ENCODE peak calls at places on chromosomes 11 and 22, in ten cellular contexts. Y is fibroblast of pulmonary artery; P is stimulated activated CD8-positive, alpha-beta memory T cell treated with anti-CD3 and anti-CD28 coated beads, Interleukin-15, amount 100 ng/mL, for 4 hours; C is epithelial cell of prostate; M is Calu3; J is endothelial cell; S is T-helper 2 cell; Z is cerebellum; W is HTR-8/SVneo; G is fibroblast of mammary gland. A is an unnamed sample.

GRCh38 chr22:31945971-31946680 is 1.8 kb downstream of the YWHAH start:
- DNase-seq in Y (no peak), P (no peak), C (no peak), M (no peak), J (no peak), S (no peak), Z (no peak), W (no peak), G (no peak), A (no peak)

GRCh38 chr11:60748225-60748624 is 8.4 kb upstream of the MS4A15 start:
- DNase-seq in Y (no peak), P (no peak), C (no peak), M (no peak), J (no peak), S (no peak), Z (no peak), W (no peak), G (no peak), A (no peak)

GRCh38 chr11:103378931-103379330 is 269.7 kb downstream of the DYNC2H1 start:
- DNase-seq in Y (peak; percentile 49), P (no peak), C (no peak), M (no peak), J (no peak), S (no peak), Z (no peak), W (no peak), G (no peak), A (no peak)

GRCh38 chr11:111737877-111738205 is 28.3 kb downstream of the PPP2R1B start:
- DNase-seq in Y (peak; percentile 74), P (no peak), C (no peak), M (no peak), J (no peak), S (no peak), Z (no peak), W (no peak), G (peak; percentile 45), A (no peak)

GRCh38 chr11:3158131-3158591 is 6.9 kb downstream of the OSBPL5 start:
- DNase-seq in Y (no peak), P (no peak), C (no peak), M (no peak), J (no peak), S (no peak), Z (no peak), W (no peak), G (no peak), A (no peak)

GRCh38 chr11:118604566-118604965 is 2.8 kb upstream of the PHLDB1 start:
- DNase-seq in Y (no peak), P (no peak), C (no peak), M (no peak), J (no peak), S (no peak), Z (no peak), W (no peak), G (no peak), A (no peak)

GRCh38 chr11:101863361-101863760 is 51.4 kb upstream of the CEP126 start:
- DNase-seq in Y (peak; percentile 59), P (no peak), C (no peak), M (no peak), J (no peak), S (no peak), Z (no peak), W (peak; percentile 41), G (peak; percentile 59), A (no peak)

GRCh38 chr22:23068832-23069385 is 1.4 kb upstream of the GNAZ start:
- DNase-seq in Y (no peak), P (no peak), C (no peak), M (no peak), J (no peak), S (no peak), Z (no peak), W (no peak), G (no peak), A (no peak)

GRCh38 chr11:16895306-16895705 is 118.9 kb downstream of the PLEKHA7 start:
- DNase-seq in Y (no peak), P (no peak), C (no peak), M (no peak), J (no peak), S (no peak), Z (no peak), W (no peak), G (peak; percentile 32), A (no peak)

GRCh38 chr11:120985718-120986569 is 38.0 kb upstream of the TBCEL start:
- DNase-seq in Y (peak; percentile 48), P (no peak), C (no peak), M (peak; percentile 28), J (peak; percentile 67), S (no peak), Z (peak; percentile 5), W (peak; percentile 17), G (peak; percentile 18), A (no peak)

GRCh38 chr22:39251762-39252460 is 7.1 kb upstream of the PDGFB start:
- DNase-seq in Y (no peak), P (no peak), C (peak; percentile 55), M (peak; percentile 62), J (no peak), S (no peak), Z (no peak), W (no peak), G (no peak), A (no peak)

GRCh38 chr11:65580756-65581155 is 4.9 kb downstream of the EHBP1L1 start:
- DNase-seq in Y (no peak), P (no peak), C (no peak), M (no peak), J (no peak), S (no peak), Z (no peak), W (no peak), G (no peak), A (no peak)

GRCh38 chr22:22911327-22912134 is 23.9 kb downstream of the IGLL5 start:
- DNase-seq in Y (no peak), P (no peak), C (no peak), M (no peak), J (no peak), S (no peak), Z (no peak), W (no peak), G (no peak), A (no peak)

GRCh38 chr11:61007971-61008896 is 36.8 kb downstream of the CD6 start:
- DNase-seq in Y (no peak), P (no peak), C (no peak), M (no peak), J (peak; percentile 30), S (no peak), Z (no peak), W (no peak), G (no peak), A (no peak)

GRCh38 chr11:77198440-77198849 is 70.4 kb downstream of the MYO7A start:
- DNase-seq in Y (peak; percentile 11), P (no peak), C (no peak), M (peak; percentile 34), J (peak; percentile 44), S (peak; percentile 3), Z (no peak), W (peak; percentile 30), G (peak; percentile 23), A (no peak)

GRCh38 chr22:33666661-33667619 is 253.3 kb downstream of the LARGE1 start:
- DNase-seq in Y (no peak), P (no peak), C (no peak), M (no peak), J (no peak), S (no peak), Z (no peak), W (no peak), G (no peak), A (no peak)

GRCh38 chr11:75516886-75517285 is 8.9 kb downstream of the GDPD5 start:
- DNase-seq in Y (no peak), P (no peak), C (no peak), M (no peak), J (no peak), S (no peak), Z (no peak), W (no peak), G (no peak), A (no peak)

GRCh38 chr11:45641961-45642360 is 23.5 kb downstream of the CHST1 start:
- DNase-seq in Y (no peak), P (no peak), C (no peak), M (no peak), J (peak; percentile 49), S (no peak), Z (no peak), W (no peak), G (no peak), A (no peak)

GRCh38 chr11:130037058-130037457 is 32.6 kb upstream of the APLP2 start:
- DNase-seq in Y (peak; percentile 91), P (no peak), C (peak; percentile 95), M (peak; percentile 8), J (no peak), S (no peak), Z (no peak), W (peak; percentile 48), G (peak; percentile 80), A (no peak)

GRCh38 chr22:41909290-41910049 is 5.4 kb downstream of the SHISA8 start:
- DNase-seq in Y (no peak), P (no peak), C (no peak), M (no peak), J (peak; percentile 13), S (no peak), Z (no peak), W (no peak), G (no peak), A (no peak)

GRCh38 chr22:45208993-45209838 is 31.5 kb downstream of the KIAA0930 start:
- DNase-seq in Y (peak; percentile 64), P (no peak), C (no peak), M (peak; percentile 29), J (peak; percentile 57), S (no peak), Z (peak; percentile 69), W (no peak), G (peak; percentile 93), A (no peak)

GRCh38 chr11:126115253-126115540 is 52.5 kb upstream of the CDON start:
- DNase-seq in Y (peak; percentile 30), P (no peak), C (no peak), M (peak; percentile 20), J (no peak), S (no peak), Z (no peak), W (no peak), G (no peak), A (no peak)

GRCh38 chr11:117623831-117624271 is 173.2 kb downstream of the DSCAML1 start:
- DNase-seq in Y (no peak), P (no peak), C (no peak), M (no peak), J (no peak), S (no peak), Z (no peak), W (no peak), G (no peak), A (no peak)

GRCh38 chr11:75598264-75598663 is 36.2 kb downstream of the SERPINH1 start:
- DNase-seq in Y (no peak), P (no peak), C (no peak), M (no peak), J (no peak), S (no peak), Z (no peak), W (no peak), G (no peak), A (no peak)

GRCh38 chr11:118076754-118077281 is at the start of gene TMPRSS4:
- DNase-seq in Y (no peak), P (no peak), C (peak; percentile 74), M (peak; percentile 73), J (no peak), S (no peak), Z (no peak), W (no peak), G (no peak), A (no peak)

GRCh38 chr11:119100246-119100959 is 1.2 kb downstream of the DPAGT1 start:
- DNase-seq in Y (peak; percentile 66), P (no peak), C (no peak), M (peak; percentile 13), J (no peak), S (no peak), Z (no peak), W (peak; percentile 35), G (peak; percentile 65), A (no peak)

GRCh38 chr22:41935015-41935908 is 8.7 kb upstream of the TNFRSF13C start:
- DNase-seq in Y (no peak), P (no peak), C (no peak), M (no peak), J (no peak), S (no peak), Z (peak; percentile 90), W (no peak), G (no peak), A (no peak)

GRCh38 chr11:69614085-69614484 is 26.9 kb upstream of the CCND1 start:
- DNase-seq in Y (no peak), P (no peak), C (no peak), M (no peak), J (no peak), S (no peak), Z (no peak), W (no peak), G (no peak), A (no peak)

A was measured in T-helper 22 cell.